ENCODE peak calls at places on chromosomes 3 and 15, in ten cellular contexts. One of them, this sample, is unnamed.

GRCh38 chr3:99891610-99892285 is 74.1 kb downstream of the CMSS1 start:
- DNase-seq in Peyer's patch: no peak
- DNase-seq in IMR-90: peak
- DNase-seq in tibial nerve: no peak
- DNase-seq in esophagus muscularis mucosa: no peak
- DNase-seq in A549: no peak
- DNase-seq in H1: no peak
- DNase-seq in right lobe of liver: no peak
- DNase-seq in uterus: no peak
- DNase-seq in ovary: no peak
- DNase-seq in this sample: no peak

GRCh38 chr3:244041-244440 is 47.5 kb downstream of the CHL1 start:
- DNase-seq in Peyer's patch: no peak
- DNase-seq in IMR-90: peak
- DNase-seq in tibial nerve: no peak
- DNase-seq in esophagus muscularis mucosa: no peak
- DNase-seq in A549: no peak
- DNase-seq in H1: no peak
- DNase-seq in right lobe of liver: no peak
- DNase-seq in uterus: no peak
- DNase-seq in ovary: no peak
- DNase-seq in this sample: no peak

GRCh38 chr3:4852780-4853748 is 126.2 kb upstream of the BHLHE40 start:
- DNase-seq in Peyer's patch: no peak
- DNase-seq in IMR-90: no peak
- DNase-seq in tibial nerve: no peak
- DNase-seq in esophagus muscularis mucosa: no peak
- DNase-seq in A549: no peak
- DNase-seq in H1: no peak
- DNase-seq in right lobe of liver: no peak
- DNase-seq in uterus: no peak
- DNase-seq in ovary: no peak
- DNase-seq in this sample: no peak

GRCh38 chr3:42498791-42499477 is 3.5 kb upstream of the VIPR1 start:
- DNase-seq in Peyer's patch: peak
- DNase-seq in IMR-90: no peak
- DNase-seq in tibial nerve: no peak
- DNase-seq in esophagus muscularis mucosa: no peak
- DNase-seq in A549: no peak
- DNase-seq in H1: peak
- DNase-seq in right lobe of liver: no peak
- DNase-seq in uterus: peak
- DNase-seq in ovary: no peak
- DNase-seq in this sample: peak

GRCh38 chr3:128426128-128426921 is 40.4 kb downstream of the DNAJB8 start:
- DNase-seq in Peyer's patch: peak
- DNase-seq in IMR-90: no peak
- DNase-seq in tibial nerve: no peak
- DNase-seq in esophagus muscularis mucosa: no peak
- DNase-seq in A549: peak
- DNase-seq in H1: peak
- DNase-seq in right lobe of liver: peak
- DNase-seq in uterus: peak
- DNase-seq in ovary: peak
- DNase-seq in this sample: no peak

GRCh38 chr3:100020876-100021644 is 93.2 kb downstream of the FILIP1L start:
- DNase-seq in Peyer's patch: no peak
- DNase-seq in IMR-90: no peak
- DNase-seq in tibial nerve: no peak
- DNase-seq in esophagus muscularis mucosa: no peak
- DNase-seq in A549: no peak
- DNase-seq in H1: no peak
- DNase-seq in right lobe of liver: no peak
- DNase-seq in uterus: no peak
- DNase-seq in ovary: peak
- DNase-seq in this sample: no peak

GRCh38 chr15:92077353-92078080 is 224.0 kb downstream of the SLCO3A1 start:
- DNase-seq in Peyer's patch: peak
- DNase-seq in IMR-90: peak
- DNase-seq in tibial nerve: peak
- DNase-seq in esophagus muscularis mucosa: no peak
- DNase-seq in A549: peak
- DNase-seq in H1: peak
- DNase-seq in right lobe of liver: peak
- DNase-seq in uterus: peak
- DNase-seq in ovary: peak
- DNase-seq in this sample: peak

GRCh38 chr3:132432639-132433038 is 15.3 kb downstream of the DNAJC13 start:
- DNase-seq in Peyer's patch: no peak
- DNase-seq in IMR-90: peak
- DNase-seq in tibial nerve: no peak
- DNase-seq in esophagus muscularis mucosa: no peak
- DNase-seq in A549: peak
- DNase-seq in H1: no peak
- DNase-seq in right lobe of liver: no peak
- DNase-seq in uterus: no peak
- DNase-seq in ovary: no peak
- DNase-seq in this sample: no peak

GRCh38 chr15:31792611-31793199 is 237.6 kb upstream of the CHRNA7 start:
- DNase-seq in Peyer's patch: no peak
- DNase-seq in IMR-90: no peak
- DNase-seq in tibial nerve: no peak
- DNase-seq in esophagus muscularis mucosa: no peak
- DNase-seq in A549: no peak
- DNase-seq in H1: no peak
- DNase-seq in right lobe of liver: no peak
- DNase-seq in uterus: no peak
- DNase-seq in ovary: no peak
- DNase-seq in this sample: no peak

DNA sequence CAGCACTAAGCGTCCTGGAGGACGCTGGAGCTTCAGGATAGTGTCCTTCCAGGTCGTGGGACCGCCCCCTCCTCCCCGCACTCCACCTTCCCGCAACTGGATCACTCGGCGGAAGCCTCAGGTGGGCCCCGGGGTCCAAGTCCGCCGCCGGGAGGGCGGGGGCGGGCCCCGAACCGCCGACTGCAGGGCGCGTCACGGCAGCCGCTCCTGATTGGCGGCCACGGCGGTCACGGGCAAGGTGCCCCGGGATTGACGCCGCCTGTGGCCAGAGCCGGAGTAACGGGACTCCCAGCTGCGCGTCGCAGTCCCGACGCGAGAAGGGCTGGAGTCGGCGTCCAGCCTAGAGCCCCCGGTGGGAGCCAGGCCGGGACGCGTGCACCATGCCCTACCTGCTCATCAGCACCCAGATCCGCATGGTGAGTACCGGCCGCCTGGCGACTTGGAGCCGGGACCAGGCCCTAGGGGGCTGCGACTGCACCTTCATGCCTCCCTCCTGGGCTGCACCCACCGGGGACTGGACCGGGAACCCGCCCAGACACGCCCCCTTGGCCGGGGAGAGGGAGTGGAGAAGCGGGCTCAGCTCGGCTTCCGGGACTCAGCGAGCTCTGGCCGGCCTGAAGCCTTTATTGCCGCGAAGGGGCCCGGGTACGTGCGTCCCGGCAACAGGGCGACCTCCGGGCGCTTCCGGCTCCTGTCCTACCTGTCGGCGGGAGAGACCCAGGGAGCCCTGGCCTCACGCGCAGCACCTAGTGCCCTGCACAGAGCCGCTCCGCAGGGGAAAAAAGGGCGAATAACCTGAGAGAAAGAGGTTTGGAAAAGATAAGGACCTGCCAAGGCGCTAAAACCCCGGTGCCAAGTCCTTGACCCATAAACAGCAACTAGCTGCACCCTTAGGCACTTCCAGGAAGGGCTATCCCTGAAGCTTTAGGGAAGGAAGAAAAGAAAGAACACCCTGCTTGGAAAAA is at the start of gene GCHFR:
- DNase-seq in Peyer's patch: peak
- DNase-seq in IMR-90: peak
- DNase-seq in tibial nerve: peak
- DNase-seq in esophagus muscularis mucosa: no peak
- DNase-seq in A549: peak
- DNase-seq in H1: peak
- DNase-seq in right lobe of liver: peak
- DNase-seq in uterus: peak
- DNase-seq in ovary: peak
- DNase-seq in this sample: peak
- TF ChIP-seq CTCF in Peyer's patch: peak
- TF ChIP-seq CTCF in IMR-90: peak
- TF ChIP-seq CTCF in tibial nerve: peak
- TF ChIP-seq CTCF in esophagus muscularis mucosa: peak
- TF ChIP-seq CTCF in A549: peak
- TF ChIP-seq CTCF in H1: peak
- TF ChIP-seq CTCF in right lobe of liver: peak
- TF ChIP-seq CTCF in uterus: peak
- TF ChIP-seq CTCF in ovary: no peak
- TF ChIP-seq CTCF in this sample: no peak

GRCh38 chr15:55289011-55289572 is 521 bp downstream of the RAB27A start:
- DNase-seq in Peyer's patch: peak
- DNase-seq in IMR-90: peak
- DNase-seq in tibial nerve: no peak
- DNase-seq in esophagus muscularis mucosa: no peak
- DNase-seq in A549: peak
- DNase-seq in H1: peak
- DNase-seq in right lobe of liver: peak
- DNase-seq in uterus: peak
- DNase-seq in ovary: no peak
- DNase-seq in this sample: peak
- TF ChIP-seq POLR2A in Peyer's patch: no peak
- TF ChIP-seq POLR2A in IMR-90: no peak
- TF ChIP-seq POLR2A in tibial nerve: no peak
- TF ChIP-seq POLR2A in esophagus muscularis mucosa: no peak
- TF ChIP-seq POLR2A in A549: no peak
- TF ChIP-seq POLR2A in H1: no peak
- TF ChIP-seq POLR2A in right lobe of liver: peak
- TF ChIP-seq POLR2A in uterus: no peak
- TF ChIP-seq POLR2A in ovary: no peak
- TF ChIP-seq POLR2A in this sample: no peak

DNA sequence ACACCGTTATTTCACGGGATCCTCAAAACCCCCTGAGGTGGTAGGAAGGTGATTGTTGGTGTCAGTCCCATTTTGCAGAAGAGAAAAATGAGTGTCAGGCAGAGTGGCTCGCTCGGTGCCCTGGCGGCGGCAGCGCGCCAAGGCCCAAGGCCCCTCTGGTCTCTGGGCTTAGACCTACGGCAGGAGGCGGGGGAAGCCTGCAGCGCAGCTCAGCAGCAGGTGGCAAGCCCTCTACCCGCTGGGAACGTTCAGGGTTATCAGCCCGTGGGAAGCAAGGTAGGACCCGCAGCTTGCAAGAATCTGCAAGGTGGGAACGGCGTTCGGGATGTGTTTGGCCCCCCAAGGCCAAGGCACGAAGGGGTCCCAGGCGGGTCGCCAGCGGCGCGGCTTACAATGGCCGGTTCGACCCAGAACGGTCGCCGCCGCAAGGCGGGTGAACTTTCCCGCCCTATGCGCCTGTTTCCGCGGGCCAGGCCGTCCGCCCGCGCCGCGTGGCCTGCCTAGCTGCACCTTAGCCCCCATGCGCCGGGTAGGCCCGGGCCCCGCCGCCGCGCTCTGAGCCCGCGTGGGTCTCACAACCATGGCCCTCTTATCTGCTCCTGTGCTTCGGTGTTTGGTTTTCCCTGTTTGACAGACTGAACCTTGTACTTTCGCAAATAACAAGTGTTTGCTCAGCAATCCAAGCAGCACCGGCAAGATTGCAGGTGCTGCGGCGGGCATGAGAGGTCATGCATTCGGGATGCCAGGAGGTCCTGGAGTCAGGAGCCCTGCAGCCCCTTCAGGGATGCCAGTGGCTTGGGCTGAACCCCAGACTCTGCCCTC is 39.7 kb downstream of the CCNL1 start:
- DNase-seq in Peyer's patch: peak
- DNase-seq in IMR-90: no peak
- DNase-seq in tibial nerve: no peak
- DNase-seq in esophagus muscularis mucosa: no peak
- DNase-seq in A549: no peak
- DNase-seq in H1: no peak
- DNase-seq in right lobe of liver: peak
- DNase-seq in uterus: no peak
- DNase-seq in ovary: no peak
- DNase-seq in this sample: no peak
- TF ChIP-seq CTCF in Peyer's patch: no peak
- TF ChIP-seq CTCF in IMR-90: no peak
- TF ChIP-seq CTCF in tibial nerve: no peak
- TF ChIP-seq CTCF in esophagus muscularis mucosa: no peak
- TF ChIP-seq CTCF in A549: no peak
- TF ChIP-seq CTCF in H1: no peak
- TF ChIP-seq CTCF in right lobe of liver: no peak
- TF ChIP-seq CTCF in uterus: no peak
- TF ChIP-seq CTCF in ovary: no peak
- TF ChIP-seq CTCF in this sample: no peak

DNA sequence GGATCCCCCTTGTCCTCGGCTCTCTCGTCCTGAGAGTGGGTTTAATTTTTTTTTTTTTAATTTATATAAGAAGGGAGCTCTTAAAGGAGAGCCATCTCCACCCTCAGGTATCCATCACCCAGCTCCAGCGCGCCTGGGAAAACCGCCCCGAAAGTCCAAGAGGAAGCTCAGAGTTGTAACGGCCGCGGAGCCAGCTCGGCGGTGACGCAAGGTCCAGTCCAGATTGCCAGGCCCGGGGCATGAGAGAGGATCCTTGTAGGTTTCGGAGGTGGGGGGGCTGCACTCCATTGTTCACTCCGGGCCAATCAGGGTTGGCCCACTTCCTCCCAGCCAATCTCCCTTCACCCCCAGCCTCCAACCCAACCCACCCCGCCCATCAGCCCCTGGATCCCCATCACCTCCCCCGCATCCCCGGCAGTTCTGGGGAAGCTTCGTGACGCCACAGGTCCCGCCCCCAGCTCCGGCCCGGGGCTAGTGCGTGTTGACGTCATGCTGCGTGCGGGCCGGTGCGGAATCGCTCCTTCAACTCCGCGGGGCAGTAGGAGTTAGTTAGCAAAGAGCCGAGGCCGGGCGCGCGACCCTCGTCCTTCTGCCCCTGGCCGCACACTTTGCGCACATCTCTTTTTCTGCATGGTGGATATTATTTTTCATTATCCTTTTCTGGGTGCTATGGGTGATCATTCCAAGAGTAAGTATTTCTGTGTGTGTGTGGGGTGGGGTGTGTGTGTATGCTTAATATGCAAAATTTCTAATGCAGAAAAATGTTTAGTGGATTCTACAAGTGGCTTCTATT is at the start of gene ISL2:
- DNase-seq in Peyer's patch: peak
- DNase-seq in IMR-90: peak
- DNase-seq in tibial nerve: no peak
- DNase-seq in esophagus muscularis mucosa: peak
- DNase-seq in A549: peak
- DNase-seq in H1: peak
- DNase-seq in right lobe of liver: peak
- DNase-seq in uterus: no peak
- DNase-seq in ovary: no peak
- DNase-seq in this sample: peak
- TF ChIP-seq POLR2A in Peyer's patch: no peak
- TF ChIP-seq POLR2A in IMR-90: peak
- TF ChIP-seq POLR2A in tibial nerve: no peak
- TF ChIP-seq POLR2A in esophagus muscularis mucosa: no peak
- TF ChIP-seq POLR2A in A549: peak
- TF ChIP-seq POLR2A in H1: peak
- TF ChIP-seq POLR2A in right lobe of liver: no peak
- TF ChIP-seq POLR2A in uterus: no peak
- TF ChIP-seq POLR2A in ovary: no peak
- TF ChIP-seq POLR2A in this sample: no peak

This sample was measured in lower leg skin.